ENCODE peak calls at places on chromosomes 16 and 17, in nine cellular contexts. Q, R, Y, W, T, S, V, J and N are unnamed samples.

GRCh38 chr16:22250522-22250921 is 44.4 kb downstream of the EEF2K start:
- DNase-seq in Q (no peak), R (peak), Y (no peak), W (no peak), T (no peak), S (no peak), V (no peak), J (no peak), N (no peak)

GRCh38 chr17:17305282-17305801 is 2.2 kb downstream of the NT5M start:
- DNase-seq in Q (peak), R (peak), Y (no peak), W (no peak), T (peak), S (peak), V (no peak), J (peak), N (peak)

GRCh38 chr17:68318103-68318991 is 27.1 kb downstream of the ARSG start:
- DNase-seq in Q (no peak), R (peak), Y (no peak), W (peak), T (no peak), S (peak), V (no peak), J (no peak), N (peak)

GRCh38 chr16:20911361-20911760 is 10.8 kb downstream of the LYRM1 start:
- DNase-seq in Q (no peak), R (peak), Y (no peak), W (peak), T (no peak), S (peak), V (no peak), J (no peak), N (no peak)

GRCh38 chr17:2853111-2853721 is 57.0 kb downstream of the RAP1GAP2 start:
- DNase-seq in Q (peak), R (peak), Y (no peak), W (peak), T (no peak), S (peak), V (no peak), J (peak), N (peak)

GRCh38 chr17:16354585-16354984 is 1.3 kb upstream of the CENPV start:
- DNase-seq in Q (no peak), R (no peak), Y (no peak), W (no peak), T (no peak), S (no peak), V (no peak), J (no peak), N (no peak)

GRCh38 chr16:72508196-72508595 is 336.2 kb upstream of the PMFBP1 start:
- DNase-seq in Q (no peak), R (peak), Y (no peak), W (no peak), T (no peak), S (no peak), V (no peak), J (no peak), N (no peak)

GRCh38 chr17:42399948-42400843 is 12.0 kb upstream of the STAT3 start:
- DNase-seq in Q (no peak), R (no peak), Y (no peak), W (no peak), T (no peak), S (no peak), V (no peak), J (no peak), N (no peak)

GRCh38 chr16:88953003-88953690 is 23.9 kb downstream of the CBFA2T3 start:
- DNase-seq in Q (no peak), R (no peak), Y (no peak), W (no peak), T (no peak), S (no peak), V (no peak), J (no peak), N (no peak)

GRCh38 chr17:4492762-4493561 is 5.7 kb upstream of the SPNS2 start:
- DNase-seq in Q (peak), R (peak), Y (peak), W (peak), T (no peak), S (peak), V (peak), J (no peak), N (peak)

GRCh38 chr16:85844786-85845185 is 45.3 kb downstream of the COX4I1 start:
- DNase-seq in Q (no peak), R (peak), Y (no peak), W (no peak), T (no peak), S (peak), V (no peak), J (no peak), N (no peak)

GRCh38 chr17:27986805-27987684 is 55.4 kb upstream of the NLK start:
- DNase-seq in Q (no peak), R (no peak), Y (no peak), W (no peak), T (no peak), S (no peak), V (peak), J (no peak), N (no peak)

GRCh38 chr16:11848842-11849241 is 2.5 kb downstream of the RSL1D1 start:
- DNase-seq in Q (no peak), R (peak), Y (no peak), W (peak), T (no peak), S (no peak), V (no peak), J (no peak), N (no peak)

GRCh38 chr17:6639651-6640535 is 618 bp downstream of the KIAA0753 start:
- DNase-seq in Q (peak), R (peak), Y (peak), W (peak), T (peak), S (peak), V (peak), J (no peak), N (peak)

GRCh38 chr17:78026381-78026780 is 67.9 kb downstream of the TNRC6C start:
- DNase-seq in Q (no peak), R (peak), Y (no peak), W (no peak), T (no peak), S (no peak), V (no peak), J (no peak), N (no peak)

GRCh38 chr17:51166987-51167931 is 1.0 kb downstream of the NME2 start:
- DNase-seq in Q (peak), R (no peak), Y (peak), W (peak), T (peak), S (peak), V (peak), J (peak), N (peak)

GRCh38 chr17:17146791-17147406 is 59.2 kb downstream of the PLD6 start:
- DNase-seq in Q (no peak), R (no peak), Y (no peak), W (no peak), T (no peak), S (no peak), V (peak), J (no peak), N (no peak)

GRCh38 chr17:50946891-50947843 is 81.0 kb upstream of the TOB1 start:
- DNase-seq in Q (no peak), R (no peak), Y (peak), W (no peak), T (no peak), S (no peak), V (no peak), J (no peak), N (no peak)

GRCh38 chr17:6456914-6457687 is 12.8 kb downstream of the PIMREG start:
- DNase-seq in Q (no peak), R (peak), Y (no peak), W (peak), T (no peak), S (peak), V (no peak), J (peak), N (no peak)

GRCh38 chr16:7090628-7091115 is 242.0 kb upstream of the RBFOX1 start:
- DNase-seq in Q (no peak), R (no peak), Y (no peak), W (no peak), T (no peak), S (no peak), V (no peak), J (no peak), N (peak)

GRCh38 chr17:38660097-38661026 is 14.4 kb downstream of the EPOP start:
- DNase-seq in Q (no peak), R (no peak), Y (no peak), W (no peak), T (no peak), S (peak), V (no peak), J (no peak), N (no peak)

GRCh38 chr17:73924083-73924482 is 279.4 kb upstream of the RPL38 start:
- DNase-seq in Q (no peak), R (no peak), Y (no peak), W (no peak), T (no peak), S (no peak), V (no peak), J (no peak), N (no peak)

GRCh38 chr17:59669411-59669810 is 37.8 kb downstream of the PTRH2 start:
- DNase-seq in Q (no peak), R (no peak), Y (no peak), W (no peak), T (no peak), S (no peak), V (no peak), J (no peak), N (no peak)

GRCh38 chr17:7220593-7221280 is 999 bp downstream of the ACADVL start:
- DNase-seq in Q (no peak), R (peak), Y (no peak), W (peak), T (peak), S (peak), V (peak), J (peak), N (peak)

GRCh38 chr17:4066210-4066609 is 76.6 kb downstream of the ZZEF1 start:
- DNase-seq in Q (no peak), R (no peak), Y (no peak), W (no peak), T (peak), S (no peak), V (no peak), J (no peak), N (no peak)